ENCODE peak calls at places on chromosome 15, in four cellular contexts. F, U, W and H are unnamed samples.

GRCh38 chr15:99070268-99070667 is 34.6 kb upstream of the SYNM start:
- DNase-seq in F (no peak), U (peak; percentile 27), W (no peak), H (no peak)

GRCh38 chr15:65824031-65824743 is 32.1 kb upstream of the DENND4A start:
- DNase-seq in W (peak; percentile 56), F (no peak), U (peak; percentile 75), H (peak; percentile 71)

GRCh38 chr15:72968531-72968922 is 83.7 kb upstream of the NEO1 start:
- DNase-seq in W (no peak), F (no peak), U (no peak), H (peak; percentile 17)

GRCh38 chr15:35690698-35691116 is 144.7 kb upstream of the DPH6 start:
- DNase-seq in F (no peak), U (peak; percentile 86), W (no peak), H (peak; percentile 54)

GRCh38 chr15:60803059-60803458 is 324.1 kb upstream of the ICE2 start:
- DNase-seq in F (no peak), W (no peak), U (no peak), H (no peak)

GRCh38 chr15:79769081-79769481 is 127.7 kb downstream of the MTHFS start:
- DNase-seq in F (no peak), W (peak; percentile 21), U (peak; percentile 2), H (peak; percentile 47)

GRCh38 chr15:47505712-47506542 is 211.4 kb upstream of the SEMA6D start:
- DNase-seq in U (peak; percentile 52), W (no peak), F (no peak), H (no peak)

GRCh38 chr15:34583399-34584320 is at the start of gene GOLGA8B:
- DNase-seq in W (peak; percentile 88), F (peak; percentile 77), U (peak; percentile 33), H (peak; percentile 87)

GRCh38 chr15:34987623-34987981 is 485 bp downstream of the ZNF770 start:
- DNase-seq in U (no peak), W (no peak), F (no peak), H (peak; percentile 34)

GRCh38 chr15:66718220-66718988 is 16.4 kb downstream of the SMAD6 start:
- DNase-seq in F (no peak), U (no peak), W (no peak), H (no peak)

DNA sequence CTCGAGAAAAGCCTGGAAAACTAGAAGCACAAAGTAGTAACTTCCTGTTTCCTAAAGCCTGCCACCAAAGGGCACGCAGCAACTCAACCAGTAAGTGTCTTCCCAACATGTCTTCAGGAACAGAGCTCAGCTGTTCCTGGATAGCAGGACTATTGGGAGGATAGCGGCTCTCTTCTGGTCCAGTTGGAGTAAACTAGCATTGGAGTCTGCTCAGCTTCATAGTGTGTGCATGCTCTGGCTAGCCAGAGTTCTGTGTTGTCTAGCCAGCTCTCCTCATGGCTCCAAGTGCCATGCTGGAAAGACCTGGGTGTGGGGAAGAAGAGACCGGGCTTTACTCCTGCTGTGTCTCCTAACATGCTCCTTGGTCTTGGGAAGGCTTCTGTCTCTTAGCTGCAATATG is 63.1 kb downstream of the IL16 start:
- DNase-seq in F (no peak), W (no peak), U (no peak), H (no peak)
- TF ChIP-seq CTCF in F (no peak), W (no peak), U (no peak), H (no peak)

DNA sequence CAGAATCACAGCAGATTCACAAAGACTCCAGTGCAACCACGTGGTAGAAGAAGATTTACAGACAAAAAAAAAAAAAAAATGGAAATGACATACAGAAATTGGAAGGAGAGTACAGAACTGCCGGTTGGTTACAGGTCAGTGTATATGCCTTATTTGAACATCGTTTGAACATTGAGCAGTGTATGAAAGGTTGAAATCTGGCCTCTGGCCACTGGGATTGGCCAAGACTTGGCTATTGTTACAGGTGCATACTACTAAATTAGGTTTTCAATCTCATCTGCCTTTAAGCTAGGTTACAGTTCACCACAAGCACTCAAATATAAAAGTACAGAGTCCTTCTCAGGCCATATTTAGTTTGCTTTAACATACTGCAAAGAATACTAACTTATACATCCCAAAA is 59.8 kb downstream of the THBS1 start:
- DNase-seq in W (no peak), F (no peak), U (no peak), H (no peak)
- TF ChIP-seq CTCF in W (no peak), F (no peak), U (no peak), H (no peak)

GRCh38 chr15:69265347-69265955 is 33.3 kb upstream of the PAQR5 start:
- DNase-seq in F (no peak), W (peak; percentile 47), U (peak; percentile 50), H (no peak)
- TF ChIP-seq CTCF in F (no peak), W (peak; percentile 85), U (peak; percentile 40), H (peak; percentile 43)

GRCh38 chr15:64740361-64741170 is 34.8 kb downstream of the RBPMS2 start:
- DNase-seq in W (peak; percentile 30), U (peak; percentile 50), F (no peak), H (peak; percentile 80)
- TF ChIP-seq CTCF in W (peak; percentile 55), U (peak; percentile 5), F (no peak), H (peak; percentile 12)

DNA sequence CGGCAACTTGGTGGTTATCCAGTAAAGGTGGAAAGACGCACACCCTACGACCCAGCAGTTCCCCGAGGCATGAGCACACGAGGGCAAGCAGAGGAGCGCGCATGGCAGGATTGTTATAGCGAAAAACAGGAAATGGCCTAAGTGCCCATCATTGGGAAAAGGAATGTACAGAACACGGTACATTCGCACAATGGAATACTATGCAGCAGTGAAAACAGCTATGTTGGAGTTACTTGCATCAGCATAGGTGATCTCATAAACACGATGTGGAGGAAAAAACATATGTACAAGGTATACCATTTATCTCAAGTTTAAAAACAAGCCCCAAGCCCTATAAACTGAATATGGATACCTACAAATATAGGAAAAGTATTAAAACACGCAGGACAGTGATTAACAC is 6.7 kb upstream of the LINGO1 start:
- DNase-seq in F (no peak), U (no peak), W (no peak), H (no peak)
- TF ChIP-seq CTCF in F (no peak), U (no peak), W (no peak), H (no peak)

GRCh38 chr15:88028024-88028423 is 228.5 kb downstream of the NTRK3 start:
- DNase-seq in W (no peak), F (no peak), U (no peak), H (no peak)
- TF ChIP-seq CTCF in W (peak; percentile 20), F (no peak), U (no peak), H (no peak)

GRCh38 chr15:71110800-71111565 is 4.3 kb upstream of the THSD4 start:
- DNase-seq in U (no peak), W (no peak), F (no peak), H (no peak)

GRCh38 chr15:71109890-71110289 is 5.4 kb upstream of the THSD4 start:
- DNase-seq in W (no peak), U (no peak), F (no peak), H (no peak)

GRCh38 chr15:71107501-71107815 is 7.8 kb upstream of the THSD4 start:
- DNase-seq in F (no peak), W (no peak), U (no peak), H (no peak)

GRCh38 chr15:71106802-71107500 is 8.3 kb upstream of the THSD4 start:
- DNase-seq in W (peak; percentile 7), F (no peak), U (no peak), H (no peak)

DNA sequence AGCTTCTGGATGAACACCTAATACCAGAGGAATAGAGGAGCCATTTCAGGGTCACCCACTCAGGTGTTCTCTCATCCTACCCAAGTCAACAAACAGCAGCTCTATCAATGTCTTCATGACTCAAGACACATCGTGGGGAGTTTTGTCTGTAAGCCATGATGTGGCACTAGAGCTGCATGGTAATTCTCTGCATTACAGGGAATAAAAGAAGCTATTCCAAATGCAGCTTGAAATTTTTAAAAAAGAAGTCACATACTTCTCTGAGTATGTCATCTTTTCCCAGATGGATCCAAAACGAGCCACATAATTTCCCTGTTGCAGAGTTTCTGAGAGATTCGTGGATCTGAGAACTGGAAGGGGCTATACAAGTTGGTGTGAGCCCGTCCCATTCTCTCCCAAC is 6.1 kb upstream of the THSD4 start:
- DNase-seq in U (peak; percentile 86), F (no peak), W (no peak), H (no peak)
- TF ChIP-seq CTCF in U (peak; percentile 50), F (no peak), W (no peak), H (no peak)